ENCODE peak calls at places on chromosomes 7 and 10, in four cellular contexts. One of them, this sample, is unnamed. For H3K4me1, the result is how much of the 10 kb centered on the place peaks cover.

GRCh38 chr7:125773113-125773800 is 843.6 kb upstream of the POT1 start:
- DNase-seq in right lobe of liver: no peak
- DNase-seq in cardiac muscle cell: no peak
- DNase-seq in fibroblast of lung: no peak
- DNase-seq in this sample: no peak

GRCh38 chr10:59580257-59580863 is 129.3 kb downstream of the SLC16A9 start:
- DNase-seq in right lobe of liver: no peak
- DNase-seq in cardiac muscle cell: peak
- DNase-seq in fibroblast of lung: peak
- DNase-seq in this sample: no peak

GRCh38 chr7:131061158-131061557 is 266.5 kb upstream of the MKLN1 start:
- DNase-seq in right lobe of liver: no peak
- DNase-seq in cardiac muscle cell: no peak
- DNase-seq in fibroblast of lung: no peak
- DNase-seq in this sample: no peak

GRCh38 chr7:148437043-148437442 is 153.5 kb upstream of the C7orf33 start:
- DNase-seq in right lobe of liver: no peak
- DNase-seq in cardiac muscle cell: no peak
- DNase-seq in fibroblast of lung: no peak
- DNase-seq in this sample: no peak

GRCh38 chr7:54880326-54880989 is 121.4 kb upstream of the SEC61G start:
- DNase-seq in right lobe of liver: peak
- DNase-seq in cardiac muscle cell: no peak
- DNase-seq in fibroblast of lung: no peak
- DNase-seq in this sample: no peak

GRCh38 chr10:48504141-48504885 is 100.6 kb downstream of the ARHGAP22 start:
- DNase-seq in right lobe of liver: peak
- DNase-seq in cardiac muscle cell: peak
- DNase-seq in fibroblast of lung: no peak
- DNase-seq in this sample: no peak

GRCh38 chr7:26195867-26196266 is 4.7 kb downstream of the HNRNPA2B1 start:
- DNase-seq in right lobe of liver: no peak
- DNase-seq in cardiac muscle cell: no peak
- DNase-seq in fibroblast of lung: no peak
- DNase-seq in this sample: no peak

GRCh38 chr7:74320645-74321178 is 31.5 kb downstream of the CLIP2 start:
- DNase-seq in right lobe of liver: no peak
- DNase-seq in cardiac muscle cell: no peak
- DNase-seq in fibroblast of lung: no peak
- DNase-seq in this sample: no peak

GRCh38 chr7:87598234-87599009 is 2.3 kb downstream of the ABCB1 start:
- DNase-seq in right lobe of liver: no peak
- DNase-seq in cardiac muscle cell: no peak
- DNase-seq in fibroblast of lung: no peak
- DNase-seq in this sample: no peak

GRCh38 chr10:61832866-61833481 is 68.5 kb upstream of the ARID5B start:
- DNase-seq in right lobe of liver: no peak
- DNase-seq in cardiac muscle cell: peak
- DNase-seq in fibroblast of lung: peak
- DNase-seq in this sample: no peak

GRCh38 chr10:70575874-70576802 is 26.4 kb downstream of the PRF1 start:
- DNase-seq in right lobe of liver: no peak
- DNase-seq in cardiac muscle cell: peak
- DNase-seq in fibroblast of lung: peak
- DNase-seq in this sample: peak

GRCh38 chr7:131105803-131106680 is 221.6 kb upstream of the MKLN1 start:
- DNase-seq in right lobe of liver: peak
- DNase-seq in cardiac muscle cell: peak
- DNase-seq in fibroblast of lung: peak
- DNase-seq in this sample: peak

GRCh38 chr10:125155669-125156068 is 4.7 kb downstream of the CTBP2 start:
- DNase-seq in right lobe of liver: no peak
- DNase-seq in cardiac muscle cell: no peak
- DNase-seq in fibroblast of lung: no peak
- DNase-seq in this sample: no peak

GRCh38 chr7:41921453-41921912 is 218.6 kb upstream of the INHBA start:
- DNase-seq in right lobe of liver: no peak
- DNase-seq in cardiac muscle cell: peak
- DNase-seq in fibroblast of lung: peak
- DNase-seq in this sample: no peak

GRCh38 chr10:16905304-16905703 is 88.1 kb upstream of the RSU1 start:
- DNase-seq in right lobe of liver: no peak
- DNase-seq in cardiac muscle cell: peak
- DNase-seq in fibroblast of lung: peak
- DNase-seq in this sample: no peak
- H3K27ac ChIP-seq in right lobe of liver: no peak
- H3K27ac ChIP-seq in cardiac muscle cell: no peak
- H3K27ac ChIP-seq in fibroblast of lung: no peak
- H3K27ac ChIP-seq in this sample: no peak

DNA sequence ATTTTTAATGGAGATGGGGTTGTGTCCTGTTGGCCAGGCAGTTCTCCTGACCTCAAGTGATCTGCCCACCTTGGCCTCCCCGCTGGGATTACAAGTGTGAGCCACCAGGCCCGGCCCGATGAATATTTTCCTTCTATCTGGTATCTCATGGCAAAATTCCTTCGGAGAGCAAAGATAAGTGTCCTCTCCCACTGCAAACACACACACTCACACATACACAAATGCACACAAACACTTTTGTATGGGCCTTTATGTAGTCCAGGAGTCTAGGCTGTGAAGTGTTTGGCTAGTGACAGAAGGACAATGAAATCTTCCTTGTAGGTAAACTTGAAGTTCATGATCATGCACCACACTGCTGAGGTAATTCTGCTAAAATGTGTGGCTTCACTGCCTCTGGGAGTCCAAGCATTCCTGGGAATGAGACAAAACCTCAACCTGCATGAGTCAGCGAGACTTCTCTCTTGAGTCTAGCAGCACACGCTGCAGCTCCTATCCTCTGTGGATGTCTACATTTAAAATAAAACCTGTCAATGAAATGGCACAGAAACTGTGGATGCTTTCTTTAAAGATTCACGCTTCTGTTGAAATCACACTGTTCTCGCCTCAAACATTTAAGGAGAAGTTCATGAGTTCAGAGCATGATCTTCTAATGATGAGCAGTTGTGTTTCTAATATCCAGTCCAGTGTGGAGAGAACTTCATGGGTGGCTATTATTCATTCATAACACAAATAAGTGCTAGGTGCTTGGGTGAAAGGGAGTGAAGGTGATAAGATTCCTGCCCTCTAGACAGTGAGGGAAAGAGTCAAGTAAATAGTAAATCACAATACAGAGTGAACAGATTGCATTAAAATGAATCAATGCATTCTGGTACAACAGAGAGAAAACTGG is 96.5 kb downstream of the NRP1 start:
- DNase-seq in right lobe of liver: no peak
- DNase-seq in cardiac muscle cell: peak
- DNase-seq in fibroblast of lung: peak
- DNase-seq in this sample: no peak
- H3K4me1 ChIP-seq in right lobe of liver: under half
- H3K4me1 ChIP-seq in cardiac muscle cell: under half
- H3K4me1 ChIP-seq in fibroblast of lung: under half
- H3K4me1 ChIP-seq in this sample: under half

DNA sequence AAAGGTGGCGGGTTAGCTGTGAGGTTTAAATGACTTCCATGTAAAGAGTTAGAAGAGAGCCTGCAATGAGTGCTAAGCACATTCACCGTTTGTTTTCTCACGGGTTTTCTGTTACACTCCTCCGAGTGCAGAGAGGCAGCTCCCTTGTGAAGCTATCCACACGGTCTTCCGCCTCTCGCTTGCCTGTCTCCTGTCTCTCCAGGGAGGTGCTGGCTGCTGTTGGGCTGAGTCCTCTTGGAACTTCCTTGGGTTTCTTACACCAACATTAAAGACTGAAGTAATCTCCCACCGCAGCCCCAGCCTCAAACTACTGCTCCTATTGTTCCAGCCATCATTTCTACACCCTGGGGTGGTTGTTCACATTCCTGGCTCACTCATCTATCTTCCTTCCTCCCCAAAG is 14.3 kb downstream of the ESYT2 start:
- DNase-seq in right lobe of liver: no peak
- DNase-seq in cardiac muscle cell: peak
- DNase-seq in fibroblast of lung: no peak
- DNase-seq in this sample: no peak
- H3K27ac ChIP-seq in right lobe of liver: no peak
- H3K27ac ChIP-seq in cardiac muscle cell: peak
- H3K27ac ChIP-seq in fibroblast of lung: no peak
- H3K27ac ChIP-seq in this sample: no peak

GRCh38 chr10:77881636-77882035 is 44.9 kb downstream of the DLG5 start:
- DNase-seq in right lobe of liver: no peak
- DNase-seq in cardiac muscle cell: no peak
- DNase-seq in fibroblast of lung: no peak
- DNase-seq in this sample: no peak

GRCh38 chr10:77886795-77887355 is 39.7 kb downstream of the DLG5 start:
- DNase-seq in right lobe of liver: no peak
- DNase-seq in cardiac muscle cell: no peak
- DNase-seq in fibroblast of lung: no peak
- DNase-seq in this sample: no peak

GRCh38 chr10:77887631-77888355 is 38.8 kb downstream of the DLG5 start:
- DNase-seq in right lobe of liver: no peak
- DNase-seq in cardiac muscle cell: peak
- DNase-seq in fibroblast of lung: peak
- DNase-seq in this sample: no peak

GRCh38 chr10:77881222-77881621 is 45.3 kb downstream of the DLG5 start:
- DNase-seq in right lobe of liver: no peak
- DNase-seq in cardiac muscle cell: no peak
- DNase-seq in fibroblast of lung: no peak
- DNase-seq in this sample: no peak

GRCh38 chr10:77884181-77884580 is 42.4 kb downstream of the DLG5 start:
- DNase-seq in right lobe of liver: no peak
- DNase-seq in cardiac muscle cell: no peak
- DNase-seq in fibroblast of lung: no peak
- DNase-seq in this sample: no peak
- H3K4me1 ChIP-seq in right lobe of liver: under half
- H3K4me1 ChIP-seq in cardiac muscle cell: under half
- H3K4me1 ChIP-seq in fibroblast of lung: under half
- H3K4me1 ChIP-seq in this sample: under half

GRCh38 chr10:43666551-43666950 is 17.9 kb upstream of the ZNF32 start:
- DNase-seq in right lobe of liver: no peak
- DNase-seq in cardiac muscle cell: no peak
- DNase-seq in fibroblast of lung: no peak
- DNase-seq in this sample: no peak
- H3K27ac ChIP-seq in right lobe of liver: no peak
- H3K27ac ChIP-seq in cardiac muscle cell: no peak
- H3K27ac ChIP-seq in fibroblast of lung: no peak
- H3K27ac ChIP-seq in this sample: no peak

This sample was measured in CD8-positive, alpha-beta memory T cell.